ENCODE peak calls at places on chromosome 11, in eight cellular contexts. Z is prostate gland, I is GM23338, L is sigmoid colon, A is spleen, P is Panc1, B is GM12892, V is HepG2. T is an unnamed sample.

GRCh38 chr11:79956061-79956460 is 515.2 kb upstream of the TENM4 start:
- DNase-seq in Z (no peak), I (no peak), L (no peak), A (no peak), P (no peak), B (no peak), V (no peak), T (no peak)

GRCh38 chr11:93192163-93192562 is 5.6 kb downstream of the SLC36A4 start:
- DNase-seq in Z (no peak), I (peak; percentile 69), L (no peak), A (no peak), P (no peak), B (no peak), V (no peak), T (no peak)

GRCh38 chr11:90113541-90113940 is 20.9 kb upstream of the NAALAD2 start:
- DNase-seq in Z (no peak), I (peak; percentile 18), L (no peak), A (no peak), P (no peak), B (no peak), V (no peak), T (no peak)

GRCh38 chr11:78370406-78371172 is 47.0 kb downstream of the GAB2 start:
- DNase-seq in Z (no peak), I (no peak), L (no peak), A (no peak), P (no peak), B (no peak), V (peak; percentile 33), T (no peak)

GRCh38 chr11:96356837-96357236 is 13.8 kb upstream of the MAML2 start:
- DNase-seq in Z (no peak), I (no peak), L (no peak), A (no peak), P (no peak), B (no peak), V (no peak), T (no peak)

GRCh38 chr11:70537576-70538571 is 139.5 kb downstream of the CTTN start:
- DNase-seq in Z (no peak), I (no peak), L (peak; percentile 52), A (peak; percentile 63), P (no peak), B (no peak), V (no peak), T (no peak)

GRCh38 chr11:114059984-114060401 is 482 bp downstream of the ZBTB16 start:
- DNase-seq in Z (no peak), I (peak; percentile 53), L (peak; percentile 77), A (no peak), P (no peak), B (no peak), V (no peak), T (no peak)

GRCh38 chr11:70527429-70528045 is 129.2 kb downstream of the CTTN start:
- DNase-seq in Z (no peak), I (no peak), L (no peak), A (peak; percentile 31), P (no peak), B (no peak), V (no peak), T (no peak)

GRCh38 chr11:71286701-71287643 is 34.6 kb upstream of the SHANK2 start:
- DNase-seq in Z (peak; percentile 91), I (no peak), L (peak; percentile 56), A (no peak), P (no peak), B (no peak), V (peak; percentile 38), T (no peak)

GRCh38 chr11:33452806-33453205 is 195.6 kb downstream of the HIPK3 start:
- DNase-seq in Z (no peak), I (no peak), L (no peak), A (no peak), P (peak; percentile 22), B (no peak), V (no peak), T (no peak)

GRCh38 chr11:96235725-96236124 is 107.3 kb downstream of the MAML2 start:
- DNase-seq in Z (no peak), I (no peak), L (no peak), A (no peak), P (no peak), B (no peak), V (no peak), T (no peak)

GRCh38 chr11:38305682-38306081 is 1707.6 kb upstream of the RAG2 start:
- DNase-seq in Z (no peak), I (no peak), L (no peak), A (no peak), P (no peak), B (no peak), V (no peak), T (no peak)

GRCh38 chr11:107619926-107620325 is 29.0 kb downstream of the ELMOD1 start:
- DNase-seq in Z (no peak), I (no peak), L (no peak), A (no peak), P (no peak), B (no peak), V (no peak), T (no peak)

GRCh38 chr11:128315933-128316332 is 271.4 kb downstream of the ETS1 start:
- DNase-seq in Z (no peak), I (no peak), L (no peak), A (no peak), P (no peak), B (no peak), V (no peak), T (no peak)

GRCh38 chr11:119751281-119752060 is 22.5 kb upstream of the NECTIN1 start:
- DNase-seq in Z (peak; percentile 27), I (no peak), L (no peak), A (peak; percentile 48), P (no peak), B (no peak), V (no peak), T (peak; percentile 46)

GRCh38 chr11:118054712-118055640 is 21.9 kb upstream of the TMPRSS4 start:
- DNase-seq in Z (no peak), I (no peak), L (peak; percentile 38), A (no peak), P (no peak), B (no peak), V (no peak), T (no peak)

GRCh38 chr11:73380321-73380720 is 4.1 kb downstream of the RELT start:
- DNase-seq in Z (no peak), I (no peak), L (no peak), A (peak; percentile 85), P (no peak), B (no peak), V (no peak), T (no peak)

GRCh38 chr11:94049351-94049750 is 28.2 kb downstream of the HEPHL1 start:
- DNase-seq in Z (no peak), I (no peak), L (no peak), A (no peak), P (no peak), B (no peak), V (no peak), T (no peak)

GRCh38 chr11:131064373-131064991 is 148.2 kb upstream of the SNX19 start:
- DNase-seq in Z (peak; percentile 25), I (peak; percentile 95), L (no peak), A (no peak), P (peak; percentile 45), B (peak; percentile 24), V (peak; percentile 42), T (peak; percentile 40)

GRCh38 chr11:61163714-61164609 is 2.7 kb upstream of the VPS37C start:
- DNase-seq in Z (no peak), I (no peak), L (peak; percentile 62), A (no peak), P (no peak), B (no peak), V (no peak), T (no peak)
- TF ChIP-seq POLR2AphosphoS5 in Z (no peak), I (no peak), L (no peak), A (no peak), P (no peak), B (no peak), V (no peak), T (no peak)

GRCh38 chr11:17434108-17434507 is 42.5 kb downstream of the ABCC8 start:
- DNase-seq in Z (no peak), I (no peak), L (no peak), A (peak; percentile 53), P (no peak), B (no peak), V (no peak), T (no peak)

GRCh38 chr11:17443926-17444690 is 32.5 kb downstream of the ABCC8 start:
- DNase-seq in Z (no peak), I (no peak), L (no peak), A (no peak), P (no peak), B (no peak), V (no peak), T (no peak)

GRCh38 chr11:17443000-17443399 is 33.6 kb downstream of the ABCC8 start:
- DNase-seq in Z (no peak), I (no peak), L (no peak), A (no peak), P (no peak), B (no peak), V (no peak), T (no peak)

GRCh38 chr11:17443423-17443822 is 33.2 kb downstream of the ABCC8 start:
- DNase-seq in Z (no peak), I (no peak), L (no peak), A (no peak), P (no peak), B (no peak), V (no peak), T (no peak)

DNA sequence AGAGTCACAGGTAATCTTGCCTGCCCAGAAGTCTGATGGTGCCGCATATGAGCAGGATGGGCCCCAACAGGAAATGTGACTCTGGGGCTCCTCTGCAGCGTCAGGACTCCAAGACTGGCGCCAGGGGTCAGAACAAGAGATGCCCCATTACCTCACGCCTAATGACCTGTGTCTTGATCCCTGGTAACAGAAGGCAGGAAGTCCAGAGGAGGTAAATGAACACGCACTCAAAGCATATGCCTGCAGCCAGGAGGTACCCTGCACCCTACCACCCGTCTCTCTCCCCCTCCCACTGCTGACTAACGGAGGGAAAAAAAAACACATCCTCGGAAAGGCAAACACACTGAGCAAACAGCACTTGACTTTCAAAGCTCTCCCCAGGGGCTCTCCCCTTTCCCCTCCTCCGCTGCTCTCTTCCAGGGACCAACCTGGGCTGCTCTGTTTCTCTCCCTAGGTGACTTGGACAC is 37.3 kb downstream of the ABCC8 start:
- DNase-seq in Z (no peak), I (peak; percentile 48), L (no peak), A (no peak), P (peak; percentile 2), B (no peak), V (peak; percentile 86), T (no peak)
- TF ChIP-seq POLR2AphosphoS5 in Z (peak; percentile 22), I (no peak), L (no peak), A (no peak), P (no peak), B (no peak), V (no peak), T (no peak)

GRCh38 chr11:47593934-47594855 is at the start of gene C1QTNF4:
- DNase-seq in Z (no peak), I (peak; percentile 70), L (no peak), A (peak; percentile 70), P (no peak), B (no peak), V (no peak), T (no peak)
- TF ChIP-seq POLR2AphosphoS5 in Z (no peak), I (no peak), L (no peak), A (no peak), P (no peak), B (no peak), V (no peak), T (no peak)

GRCh38 chr11:28442113-28442512 is 333.9 kb downstream of the METTL15 start:
- DNase-seq in Z (no peak), I (no peak), L (no peak), A (no peak), P (no peak), B (no peak), V (no peak), T (no peak)

GRCh38 chr11:28439403-28439802 is 331.2 kb downstream of the METTL15 start:
- DNase-seq in Z (no peak), I (no peak), L (no peak), A (no peak), P (no peak), B (no peak), V (no peak), T (no peak)
- TF ChIP-seq POLR2AphosphoS5 in Z (no peak), I (no peak), L (no peak), A (no peak), P (no peak), B (no peak), V (no peak), T (no peak)